ENCODE peak calls at places on chromosomes 5 and 9, in five cellular contexts. One of them, this sample, is unnamed.
A peak's percentile ranks its signal among the peaks of the same experiment; 100 is the strongest.

GRCh38 chr9:16540996-16541668 is 329.3 kb downstream of the BNC2 start:
- DNase-seq in A549: no peak
- DNase-seq in prostate gland: no peak
- DNase-seq in thyroid gland: no peak
- DNase-seq in sigmoid colon: no peak
- DNase-seq in this sample: no peak

GRCh38 chr9:20580673-20581072 is 41.6 kb downstream of the MLLT3 start:
- DNase-seq in A549: no peak
- DNase-seq in prostate gland: no peak
- DNase-seq in thyroid gland: no peak
- DNase-seq in sigmoid colon: no peak
- DNase-seq in this sample: no peak

GRCh38 chr9:72362680-72363139 is 2.3 kb downstream of the ZFAND5 start:
- DNase-seq in A549: peak; percentile 84
- DNase-seq in prostate gland: peak; percentile 80
- DNase-seq in thyroid gland: peak; percentile 78
- DNase-seq in sigmoid colon: peak; percentile 88
- DNase-seq in this sample: peak; percentile 93

GRCh38 chr5:149860801-149861322 is 83.7 kb downstream of the PDE6A start:
- DNase-seq in A549: peak; percentile 36
- DNase-seq in prostate gland: no peak
- DNase-seq in thyroid gland: no peak
- DNase-seq in sigmoid colon: peak; percentile 53
- DNase-seq in this sample: no peak

GRCh38 chr9:34610434-34611206 is 1.3 kb downstream of the RPP25L start:
- DNase-seq in A549: no peak
- DNase-seq in prostate gland: no peak
- DNase-seq in thyroid gland: no peak
- DNase-seq in sigmoid colon: no peak
- DNase-seq in this sample: peak; percentile 55

GRCh38 chr9:72465602-72466001 is 55.8 kb upstream of the TMC1 start:
- DNase-seq in A549: no peak
- DNase-seq in prostate gland: no peak
- DNase-seq in thyroid gland: no peak
- DNase-seq in sigmoid colon: no peak
- DNase-seq in this sample: no peak

GRCh38 chr5:143886621-143887301 is 74.8 kb downstream of the HMHB1 start:
- DNase-seq in A549: no peak
- DNase-seq in prostate gland: no peak
- DNase-seq in thyroid gland: no peak
- DNase-seq in sigmoid colon: no peak
- DNase-seq in this sample: no peak

GRCh38 chr9:87445646-87446045 is 52.0 kb upstream of the DAPK1 start:
- DNase-seq in A549: peak; percentile 53
- DNase-seq in prostate gland: no peak
- DNase-seq in thyroid gland: no peak
- DNase-seq in sigmoid colon: no peak
- DNase-seq in this sample: peak; percentile 17

GRCh38 chr5:51373880-51374523 is 9.2 kb upstream of the ISL1 start:
- DNase-seq in A549: no peak
- DNase-seq in prostate gland: no peak
- DNase-seq in thyroid gland: no peak
- DNase-seq in sigmoid colon: no peak
- DNase-seq in this sample: no peak

GRCh38 chr5:138453630-138454029 is 11.6 kb upstream of the EGR1 start:
- DNase-seq in A549: no peak
- DNase-seq in prostate gland: no peak
- DNase-seq in thyroid gland: no peak
- DNase-seq in sigmoid colon: peak; percentile 46
- DNase-seq in this sample: no peak

GRCh38 chr5:133226186-133226585 is 174.4 kb downstream of the HSPA4 start:
- DNase-seq in A549: no peak
- DNase-seq in prostate gland: no peak
- DNase-seq in thyroid gland: no peak
- DNase-seq in sigmoid colon: peak; percentile 25
- DNase-seq in this sample: no peak

GRCh38 chr9:129703667-129704355 is 38.4 kb downstream of the PRRX2 start:
- DNase-seq in A549: no peak
- DNase-seq in prostate gland: no peak
- DNase-seq in thyroid gland: peak; percentile 29
- DNase-seq in sigmoid colon: peak; percentile 82
- DNase-seq in this sample: no peak

GRCh38 chr9:38039090-38039906 is 29.7 kb downstream of the SHB start:
- DNase-seq in A549: peak; percentile 58
- DNase-seq in prostate gland: no peak
- DNase-seq in thyroid gland: no peak
- DNase-seq in sigmoid colon: no peak
- DNase-seq in this sample: no peak

GRCh38 chr9:35028341-35028740 is 38.8 kb downstream of the DNAJB5 start:
- DNase-seq in A549: no peak
- DNase-seq in prostate gland: no peak
- DNase-seq in thyroid gland: no peak
- DNase-seq in sigmoid colon: no peak
- DNase-seq in this sample: no peak

GRCh38 chr9:27534658-27535209 is 5.1 kb upstream of the MOB3B start:
- DNase-seq in A549: no peak
- DNase-seq in prostate gland: no peak
- DNase-seq in thyroid gland: no peak
- DNase-seq in sigmoid colon: no peak
- DNase-seq in this sample: no peak

GRCh38 chr9:29830815-29831214 is 2257.5 kb upstream of the C9orf72 start:
- DNase-seq in A549: peak; percentile 41
- DNase-seq in prostate gland: no peak
- DNase-seq in thyroid gland: no peak
- DNase-seq in sigmoid colon: no peak
- DNase-seq in this sample: no peak

GRCh38 chr9:86809968-86810367 is 137.3 kb downstream of the GAS1 start:
- DNase-seq in A549: no peak
- DNase-seq in prostate gland: no peak
- DNase-seq in thyroid gland: no peak
- DNase-seq in sigmoid colon: no peak
- DNase-seq in this sample: no peak

GRCh38 chr9:121954477-121955175 is 138.5 kb downstream of the TTLL11 start:
- DNase-seq in A549: no peak
- DNase-seq in prostate gland: no peak
- DNase-seq in thyroid gland: peak; percentile 21
- DNase-seq in sigmoid colon: peak; percentile 85
- DNase-seq in this sample: peak; percentile 36

GRCh38 chr9:93137362-93137761 is 3.3 kb upstream of the NINJ1 start:
- DNase-seq in A549: no peak
- DNase-seq in prostate gland: no peak
- DNase-seq in thyroid gland: no peak
- DNase-seq in sigmoid colon: no peak
- DNase-seq in this sample: no peak

GRCh38 chr9:128438343-128439109 is 17.3 kb upstream of the ODF2 start:
- DNase-seq in A549: peak; percentile 80
- DNase-seq in prostate gland: peak; percentile 72
- DNase-seq in thyroid gland: peak; percentile 79
- DNase-seq in sigmoid colon: peak; percentile 93
- DNase-seq in this sample: peak; percentile 61

GRCh38 chr9:71685394-71685793 is 82.9 kb downstream of the CEMIP2 start:
- DNase-seq in A549: no peak
- DNase-seq in prostate gland: no peak
- DNase-seq in thyroid gland: no peak
- DNase-seq in sigmoid colon: no peak
- DNase-seq in this sample: no peak

GRCh38 chr5:2103940-2104339 is 221.2 kb upstream of the IRX4 start:
- DNase-seq in A549: no peak
- DNase-seq in prostate gland: no peak
- DNase-seq in thyroid gland: no peak
- DNase-seq in sigmoid colon: no peak
- DNase-seq in this sample: no peak

GRCh38 chr9:72996684-72997314 is 43.9 kb upstream of the ALDH1A1 start:
- DNase-seq in A549: no peak
- DNase-seq in prostate gland: no peak
- DNase-seq in thyroid gland: no peak
- DNase-seq in sigmoid colon: no peak
- DNase-seq in this sample: no peak

GRCh38 chr5:102797485-102797884 is 42.4 kb downstream of the PAM start:
- DNase-seq in A549: no peak
- DNase-seq in prostate gland: no peak
- DNase-seq in thyroid gland: no peak
- DNase-seq in sigmoid colon: no peak
- DNase-seq in this sample: no peak

GRCh38 chr9:73437758-73438157 is 286.1 kb downstream of the ANXA1 start:
- DNase-seq in A549: peak; percentile 20
- DNase-seq in prostate gland: no peak
- DNase-seq in thyroid gland: no peak
- DNase-seq in sigmoid colon: no peak
- DNase-seq in this sample: no peak

GRCh38 chr9:107890921-107891465 is 401.4 kb upstream of the KLF4 start:
- DNase-seq in A549: no peak
- DNase-seq in prostate gland: no peak
- DNase-seq in thyroid gland: no peak
- DNase-seq in sigmoid colon: no peak
- DNase-seq in this sample: no peak

GRCh38 chr5:17037751-17038150 is 101.7 kb upstream of the MYO10 start:
- DNase-seq in A549: no peak
- DNase-seq in prostate gland: no peak
- DNase-seq in thyroid gland: no peak
- DNase-seq in sigmoid colon: no peak
- DNase-seq in this sample: no peak

GRCh38 chr5:178288373-178289368 is 56.1 kb upstream of the PHYKPL start:
- DNase-seq in A549: peak; percentile 8
- DNase-seq in prostate gland: peak; percentile 88
- DNase-seq in thyroid gland: peak; percentile 83
- DNase-seq in sigmoid colon: peak; percentile 55
- DNase-seq in this sample: no peak

DNA sequence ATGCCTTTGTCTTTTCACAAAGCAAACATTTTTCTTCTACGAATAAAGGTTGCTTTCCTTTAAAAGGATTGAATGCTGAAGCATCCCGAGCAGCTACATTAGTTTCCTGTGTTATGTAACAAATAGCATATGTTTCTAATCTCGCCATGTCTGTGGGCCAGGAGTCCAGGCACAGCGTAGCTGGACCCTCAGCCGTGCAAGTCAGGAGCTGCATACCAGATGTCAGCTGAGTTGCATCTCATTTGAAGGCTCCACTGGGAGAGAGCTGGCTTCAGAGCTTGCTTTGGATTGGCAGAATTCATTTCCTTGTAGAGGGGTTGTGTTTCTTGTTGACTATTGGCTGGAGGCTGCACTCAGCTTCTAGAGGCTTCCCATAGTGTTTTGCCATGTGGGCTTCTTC is 16.0 kb upstream of the GOLPH3 start:
- DNase-seq in A549: no peak
- DNase-seq in prostate gland: no peak
- DNase-seq in thyroid gland: no peak
- DNase-seq in sigmoid colon: peak; percentile 88
- DNase-seq in this sample: no peak
- H3K4me1 ChIP-seq in A549: peaks cover 15% of the 10 kb centered on the region
- H3K4me1 ChIP-seq in prostate gland: no peaks in the 10 kb centered on the region
- H3K4me1 ChIP-seq in thyroid gland: peaks cover 13% of the 10 kb centered on the region
- H3K4me1 ChIP-seq in sigmoid colon: peaks cover 17% of the 10 kb centered on the region
- H3K4me1 ChIP-seq in this sample: peaks cover 10% of the 10 kb centered on the region

DNA sequence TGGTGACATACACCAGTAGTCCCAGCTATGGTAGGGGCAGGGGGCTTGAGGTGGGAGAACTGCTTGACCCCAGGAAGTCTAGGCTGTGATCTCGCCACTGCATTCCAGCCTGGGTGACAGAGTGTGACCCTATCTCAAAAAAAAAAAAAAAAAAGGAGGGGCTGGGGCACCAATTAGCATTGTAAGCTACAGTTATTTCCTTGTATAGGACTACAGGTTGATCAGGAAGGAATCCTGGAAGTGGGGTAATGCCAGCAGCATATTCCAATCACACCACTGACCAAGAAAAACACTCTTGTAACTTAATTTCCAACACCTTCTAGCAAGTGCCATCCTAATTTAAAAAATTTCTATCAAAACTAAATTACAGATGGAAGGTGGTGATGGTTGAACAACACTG is 32.0 kb downstream of the PWWP2A start:
- DNase-seq in A549: no peak
- DNase-seq in prostate gland: no peak
- DNase-seq in thyroid gland: no peak
- DNase-seq in sigmoid colon: no peak
- DNase-seq in this sample: no peak
- TF ChIP-seq POLR2A in A549: no peak
- TF ChIP-seq POLR2A in prostate gland: no peak
- TF ChIP-seq POLR2A in thyroid gland: no peak
- TF ChIP-seq POLR2A in sigmoid colon: no peak
- TF ChIP-seq POLR2A in this sample: no peak

GRCh38 chr5:79474416-79475173 is 39.3 kb downstream of the HOMER1 start:
- DNase-seq in A549: no peak
- DNase-seq in prostate gland: no peak
- DNase-seq in thyroid gland: no peak
- DNase-seq in sigmoid colon: no peak
- DNase-seq in this sample: no peak
- H3K4me1 ChIP-seq in A549: peaks cover 4% of the 10 kb centered on the region
- H3K4me1 ChIP-seq in prostate gland: no peaks in the 10 kb centered on the region
- H3K4me1 ChIP-seq in thyroid gland: peaks cover 28% of the 10 kb centered on the region
- H3K4me1 ChIP-seq in sigmoid colon: no peaks in the 10 kb centered on the region
- H3K4me1 ChIP-seq in this sample: peaks cover 50% of the 10 kb centered on the region

GRCh38 chr5:78519198-78519941 is 129.2 kb downstream of the LHFPL2 start:
- DNase-seq in A549: no peak
- DNase-seq in prostate gland: no peak
- DNase-seq in thyroid gland: no peak
- DNase-seq in sigmoid colon: no peak
- DNase-seq in this sample: no peak

GRCh38 chr5:78515665-78516064 is 132.9 kb downstream of the LHFPL2 start:
- DNase-seq in A549: no peak
- DNase-seq in prostate gland: no peak
- DNase-seq in thyroid gland: no peak
- DNase-seq in sigmoid colon: no peak
- DNase-seq in this sample: no peak

GRCh38 chr5:78521455-78521854 is 127.1 kb downstream of the LHFPL2 start:
- DNase-seq in A549: no peak
- DNase-seq in prostate gland: no peak
- DNase-seq in thyroid gland: no peak
- DNase-seq in sigmoid colon: no peak
- DNase-seq in this sample: no peak

GRCh38 chr5:78514427-78515345 is 133.9 kb downstream of the LHFPL2 start:
- DNase-seq in A549: no peak
- DNase-seq in prostate gland: no peak
- DNase-seq in thyroid gland: no peak
- DNase-seq in sigmoid colon: no peak
- DNase-seq in this sample: no peak

DNA sequence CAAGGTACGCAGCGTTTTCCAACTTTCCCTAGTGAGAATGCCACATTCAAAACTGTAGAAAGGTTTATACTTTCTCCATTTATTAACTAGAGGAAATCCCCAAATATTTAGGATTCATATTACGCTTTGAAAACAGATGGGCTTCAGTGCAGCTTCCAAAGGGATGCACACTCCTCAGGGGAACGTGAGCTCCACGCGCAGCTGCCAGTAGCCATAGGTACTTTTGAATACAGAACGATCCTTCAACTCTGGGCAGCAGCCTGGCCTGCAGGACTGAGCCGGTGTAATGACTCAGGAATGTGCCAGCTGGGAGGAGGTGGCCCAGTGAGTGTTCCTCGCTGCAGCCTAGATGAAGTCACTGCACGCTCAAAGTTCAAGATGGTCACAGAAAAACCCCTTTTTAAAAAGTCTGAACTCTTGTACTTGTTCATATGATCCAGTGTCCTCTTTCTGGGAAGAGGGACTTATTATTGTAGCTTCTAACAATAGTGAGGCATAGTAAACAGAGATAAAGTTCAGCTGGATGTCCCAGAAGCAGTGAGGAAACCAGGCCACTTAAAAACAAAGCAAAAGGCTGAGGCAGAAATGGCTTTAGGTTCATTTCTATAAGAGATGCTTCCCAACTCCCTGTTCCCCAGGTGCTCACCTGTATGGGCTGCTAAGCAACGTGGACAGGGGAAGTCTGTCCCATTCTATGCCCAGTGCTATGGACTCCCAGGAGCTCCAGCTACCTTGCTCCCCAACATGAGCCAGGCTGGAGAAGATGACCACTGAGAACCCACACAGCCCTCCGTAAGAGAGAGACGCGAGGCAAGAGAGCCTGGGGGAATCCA is 130.0 kb downstream of the LHFPL2 start:
- DNase-seq in A549: peak; percentile 70
- DNase-seq in prostate gland: no peak
- DNase-seq in thyroid gland: peak; percentile 73
- DNase-seq in sigmoid colon: peak; percentile 86
- DNase-seq in this sample: peak; percentile 39
- TF ChIP-seq POLR2A in A549: no peak
- TF ChIP-seq POLR2A in prostate gland: no peak
- TF ChIP-seq POLR2A in thyroid gland: no peak
- TF ChIP-seq POLR2A in sigmoid colon: no peak
- TF ChIP-seq POLR2A in this sample: no peak

This sample was measured in gastrocnemius medialis.